ENCODE peak calls at places on chromosome X, in six cellular contexts. T is NT2/D1; I is GM23248; W is CD8-positive, alpha-beta memory T cell; B is dorsolateral prefrontal cortex; N is NCI-H1436. Z is an unnamed sample.

GRCh38 chrX:48897157-48897620 is 379 bp downstream of the TIMM17B start:
- DNase-seq in I (peak), W (peak), T (peak), B (peak), N (peak), Z (peak)

GRCh38 chrX:129522184-129523059 is 868 bp downstream of the SMARCA1 start:
- DNase-seq in N (peak), B (peak), I (peak), T (no peak), W (no peak), Z (peak)

GRCh38 chrX:13197961-13198761 is 121.7 kb downstream of the ATXN3L start:
- DNase-seq in I (no peak), W (no peak), N (no peak), B (no peak), T (peak), Z (no peak)

GRCh38 chrX:23494741-23495140 is 160.1 kb downstream of the PTCHD1 start:
- DNase-seq in I (no peak), W (no peak), T (no peak), N (no peak), B (no peak), Z (no peak)

GRCh38 chrX:46837543-46838481 is 969 bp downstream of the RP2 start:
- DNase-seq in W (no peak), T (no peak), B (no peak), N (no peak), I (peak), Z (peak)

GRCh38 chrX:119479845-119480244 is 11.6 kb downstream of the SLC25A5 start:
- DNase-seq in T (no peak), W (no peak), I (no peak), N (no peak), B (no peak), Z (no peak)

GRCh38 chrX:76555816-76556215 is 128.3 kb downstream of the MAGEE1 start:
- DNase-seq in N (no peak), I (peak), W (no peak), B (no peak), T (peak), Z (peak)

GRCh38 chrX:138711399-138712347 is at the start of gene FGF13:
- DNase-seq in I (peak), B (peak), N (no peak), T (peak), W (no peak), Z (peak)

GRCh38 chrX:30876367-30876766 is 12.7 kb downstream of the TAB3 start:
- DNase-seq in I (no peak), W (no peak), N (no peak), B (no peak), T (no peak), Z (no peak)

GRCh38 chrX:97524997-97525396 is 641.3 kb downstream of the RPA4 start:
- DNase-seq in T (peak), I (peak), N (no peak), B (no peak), W (no peak), Z (no peak)

GRCh38 chrX:133365886-133366611 is 49.2 kb downstream of the GPC4 start:
- DNase-seq in W (no peak), B (no peak), N (no peak), T (no peak), I (peak), Z (no peak)

GRCh38 chrX:107628662-107629532 is 587 bp downstream of the PRPS1 start:
- DNase-seq in N (peak), B (peak), W (peak), I (peak), T (no peak), Z (peak)

GRCh38 chrX:95956780-95957179 is 727.9 kb upstream of the DIAPH2 start:
- DNase-seq in B (no peak), I (no peak), W (no peak), N (no peak), T (no peak), Z (no peak)

GRCh38 chrX:23901065-23901464 is 6.7 kb downstream of the APOO start:
- DNase-seq in W (no peak), T (no peak), B (no peak), I (peak), N (no peak), Z (no peak)

GRCh38 chrX:115589419-115589818 is 28.4 kb downstream of the PLS3 start:
- DNase-seq in N (no peak), I (peak), W (no peak), T (no peak), B (no peak), Z (no peak)

GRCh38 chrX:70762285-70762684 is 146.2 kb downstream of the TEX11 start:
- DNase-seq in T (peak), I (no peak), N (no peak), W (no peak), B (no peak), Z (no peak)

GRCh38 chrX:23048806-23049573 is 49.2 kb downstream of the DDX53 start:
- DNase-seq in N (no peak), T (no peak), I (no peak), W (no peak), B (no peak), Z (no peak)

GRCh38 chrX:20414781-20415445 is 148.2 kb upstream of the RPS6KA3 start:
- DNase-seq in I (no peak), T (no peak), B (no peak), N (no peak), W (no peak), Z (peak)

GRCh38 chrX:72466493-72466892 is 106.2 kb downstream of the HDAC8 start:
- DNase-seq in B (no peak), N (no peak), W (no peak), I (no peak), T (no peak), Z (no peak)

GRCh38 chrX:103329991-103330390 is at the start of gene TCEAL7:
- DNase-seq in T (no peak), N (no peak), B (peak), W (no peak), I (peak), Z (no peak)

GRCh38 chrX:71870337-71871098 is 40.1 kb upstream of the NHSL2 start:
- DNase-seq in N (no peak), B (no peak), T (peak), I (peak), W (no peak), Z (peak)

GRCh38 chrX:135411893-135412292 is 9.9 kb upstream of the SMIM10L2A start:
- DNase-seq in T (no peak), N (no peak), B (no peak), I (peak), W (no peak), Z (no peak)

GRCh38 chrX:120251471-120252011 is 929 bp downstream of the ZBTB33 start:
- DNase-seq in N (no peak), W (peak), I (peak), B (no peak), T (no peak), Z (peak)